ENCODE peak calls at places on chromosomes 12 and 14, in six cellular contexts. N is effector memory CD4-positive, alpha-beta T cell; X is PC-3; M is neuronal stem cell; F is cardiac muscle cell; K is lung. V is an unnamed sample. For H3K36me3, the result is how much of the 10 kb centered on the place peaks cover.

GRCh38 chr12:118980407-118981014 is 830 bp upstream of the SRRM4 start:
- DNase-seq in N (no peak), K (no peak), M (peak), X (no peak), F (peak), V (peak)

GRCh38 chr12:2813573-2814185 is 1.2 kb downstream of the ITFG2 start:
- DNase-seq in N (peak), M (no peak), K (peak), X (peak), F (peak), V (no peak)

GRCh38 chr12:96070670-96071279 is 35.4 kb upstream of the LTA4H start:
- DNase-seq in K (no peak), M (no peak), X (no peak), F (peak), N (no peak), V (no peak)

GRCh38 chr12:91940826-91941225 is 204.8 kb downstream of the BTG1 start:
- DNase-seq in N (no peak), X (no peak), F (no peak), M (no peak), K (no peak), V (no peak)

GRCh38 chr14:32027255-32027939 is 49.7 kb upstream of the ARHGAP5 start:
- DNase-seq in X (peak), F (no peak), N (no peak), K (no peak), M (no peak), V (no peak)

GRCh38 chr12:11795192-11795909 is 145.9 kb downstream of the ETV6 start:
- DNase-seq in F (no peak), X (no peak), K (no peak), M (no peak), N (no peak), V (no peak)

GRCh38 chr12:11797993-11798720 is 148.7 kb downstream of the ETV6 start:
- DNase-seq in K (no peak), N (no peak), F (no peak), M (no peak), X (no peak), V (no peak)

GRCh38 chr12:53048780-53049401 is 974 bp upstream of the TNS2 start:
- DNase-seq in X (no peak), K (peak), N (no peak), M (no peak), F (peak), V (peak)

GRCh38 chr14:75771614-75772013 is 110.6 kb downstream of the TTLL5 start:
- DNase-seq in K (no peak), X (no peak), M (no peak), N (no peak), F (no peak), V (no peak)

GRCh38 chr12:116244474-116245090 is 32.9 kb downstream of the MED13L start:
- DNase-seq in M (no peak), K (no peak), N (no peak), X (no peak), F (no peak), V (no peak)

GRCh38 chr12:19575307-19576243 is 136.3 kb downstream of the AEBP2 start:
- DNase-seq in X (peak), N (no peak), K (peak), M (no peak), F (peak), V (no peak)

GRCh38 chr12:11839093-11839641 is 189.7 kb downstream of the ETV6 start:
- DNase-seq in F (no peak), M (no peak), N (no peak), K (no peak), X (peak), V (no peak)

GRCh38 chr12:53299101-53299453 is 418 bp upstream of the MYG1 start:
- DNase-seq in X (peak), K (peak), F (no peak), N (peak), M (no peak), V (no peak)

GRCh38 chr14:69299286-69300035 is 39.5 kb downstream of the GALNT16 start:
- DNase-seq in K (no peak), M (no peak), X (no peak), F (no peak), N (no peak), V (peak)

GRCh38 chr12:24246921-24247320 is 297.5 kb upstream of the SOX5 start:
- DNase-seq in F (no peak), X (no peak), N (no peak), M (no peak), K (no peak), V (no peak)

GRCh38 chr14:77889971-77890442 is 90.1 kb downstream of the ADCK1 start:
- DNase-seq in X (peak), K (no peak), N (no peak), M (no peak), F (no peak), V (no peak)
- H3K27ac ChIP-seq in X (no peak), K (no peak), N (no peak), M (no peak), F (no peak), V (no peak)

GRCh38 chr12:121443193-121443829 is 43.4 kb downstream of the RNF34 start:
- DNase-seq in X (peak), N (peak), F (peak), K (peak), M (peak), V (peak)
- H3K36me3 ChIP-seq in X (under half), N (half or more), F (under half), K (under half), M (half or more), V (under half)

DNA sequence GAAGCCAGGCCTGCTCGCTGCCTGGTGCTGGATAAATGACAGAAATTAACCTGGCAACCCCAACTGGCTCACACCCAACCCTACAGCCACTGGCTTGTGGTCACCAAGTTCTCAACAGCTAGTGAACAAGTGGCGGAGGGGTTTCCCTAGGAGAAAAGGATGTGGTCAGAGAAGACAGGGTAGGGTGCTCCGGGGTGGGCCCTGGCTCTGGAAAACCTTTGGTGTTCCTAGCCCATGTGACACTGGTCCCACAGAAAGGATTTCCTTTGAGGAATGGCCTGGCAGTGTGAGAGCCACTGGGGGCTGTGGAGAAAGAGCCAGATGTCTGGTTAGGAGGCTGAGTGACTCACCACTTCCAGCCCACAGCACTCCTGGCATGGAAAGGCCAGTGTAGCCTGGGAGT is 8.7 kb downstream of the SYNE3 start:
- DNase-seq in K (no peak), X (peak), N (no peak), M (no peak), F (no peak), V (no peak)
- H3K27ac ChIP-seq in K (peak), X (peak), N (no peak), M (no peak), F (no peak), V (no peak)

GRCh38 chr12:57162541-57163125 is 15.2 kb upstream of the LRP1-AS start:
- DNase-seq in X (no peak), N (no peak), K (no peak), M (no peak), F (no peak), V (no peak)
- H3K36me3 ChIP-seq in X (under half), N (under half), K (under half), M (half or more), F (under half), V (under half)

GRCh38 chr14:104973215-104974145 is 4.7 kb downstream of the AHNAK2 start:
- DNase-seq in M (no peak), F (no peak), X (peak), N (no peak), K (peak), V (peak)

GRCh38 chr14:104974146-104974541 is 4.0 kb downstream of the AHNAK2 start:
- DNase-seq in M (no peak), F (no peak), K (no peak), N (no peak), X (no peak), V (peak)

GRCh38 chr14:104970231-104971068 is 7.7 kb downstream of the AHNAK2 start:
- DNase-seq in X (peak), M (no peak), F (no peak), K (peak), N (no peak), V (peak)

GRCh38 chr14:104971447-104972240 is 6.5 kb downstream of the AHNAK2 start:
- DNase-seq in K (no peak), X (no peak), M (no peak), N (no peak), F (no peak), V (peak)

GRCh38 chr14:104972301-104973211 is 5.6 kb downstream of the AHNAK2 start:
- DNase-seq in K (peak), N (no peak), F (no peak), X (peak), M (no peak), V (peak)
- H3K27ac ChIP-seq in K (peak), N (no peak), F (no peak), X (peak), M (no peak), V (no peak)

V was measured in kidney.